ENCODE peak calls at places on chromosomes 2 and 18, in nine cellular contexts. V, E, A, H, R, B, Q, S and P are unnamed samples.

GRCh38 chr2:224428787-224429440 is 27.0 kb upstream of the FAM124B start:
- DNase-seq in V (no peak), E (no peak), A (no peak), H (no peak), R (no peak), B (no peak), Q (peak), S (no peak), P (no peak)

GRCh38 chr2:101464841-101465240 is 10.1 kb downstream of the RFX8 start:
- DNase-seq in V (no peak), E (no peak), A (peak), H (no peak), R (no peak), B (peak), Q (no peak), S (no peak), P (no peak)

GRCh38 chr2:158004131-158004530 is 97.5 kb upstream of the UPP2 start:
- DNase-seq in V (no peak), E (no peak), A (peak), H (no peak), R (no peak), B (no peak), Q (no peak), S (no peak), P (no peak)

GRCh38 chr2:224778474-224778877 is 62.3 kb upstream of the CCDC195 start:
- DNase-seq in V (peak), E (peak), A (peak), H (peak), R (peak), B (peak), Q (peak), S (peak), P (peak)

GRCh38 chr2:38722271-38723115 is 28.7 kb downstream of the SRSF7 start:
- DNase-seq in V (no peak), E (no peak), A (no peak), H (no peak), R (no peak), B (no peak), Q (peak), S (no peak), P (no peak)

GRCh38 chr2:176088048-176088936 is 4.2 kb upstream of the HOXD13 start:
- DNase-seq in V (peak), E (no peak), A (peak), H (no peak), R (peak), B (peak), Q (peak), S (no peak), P (peak)

GRCh38 chr2:6454286-6454990 is 411.3 kb downstream of the CMPK2 start:
- DNase-seq in V (no peak), E (no peak), A (no peak), H (no peak), R (no peak), B (no peak), Q (no peak), S (no peak), P (no peak)

GRCh38 chr18:23825978-23826405 is 136.7 kb downstream of the LAMA3 start:
- DNase-seq in V (peak), E (peak), A (peak), H (no peak), R (peak), B (peak), Q (peak), S (no peak), P (no peak)

GRCh38 chr2:127146071-127146725 is 39.2 kb upstream of the BIN1 start:
- DNase-seq in V (no peak), E (no peak), A (no peak), H (no peak), R (no peak), B (no peak), Q (no peak), S (no peak), P (no peak)

GRCh38 chr2:9693138-9693520 is 62.3 kb upstream of the YWHAQ start:
- DNase-seq in V (peak), E (no peak), A (peak), H (no peak), R (peak), B (peak), Q (no peak), S (no peak), P (no peak)

GRCh38 chr2:63537306-63537705 is 51.0 kb downstream of the WDPCP start:
- DNase-seq in V (peak), E (no peak), A (peak), H (no peak), R (no peak), B (peak), Q (no peak), S (no peak), P (no peak)

GRCh38 chr18:28163201-28163778 is 13.6 kb downstream of the CDH2 start:
- DNase-seq in V (peak), E (no peak), A (peak), H (no peak), R (peak), B (peak), Q (no peak), S (no peak), P (no peak)

GRCh38 chr2:38751043-38751846 is at the start of gene SRSF7:
- DNase-seq in V (peak), E (peak), A (peak), H (peak), R (peak), B (peak), Q (peak), S (peak), P (peak)

GRCh38 chr18:57791911-57792310 is 11.2 kb downstream of the ATP8B1 start:
- DNase-seq in V (no peak), E (no peak), A (no peak), H (no peak), R (no peak), B (no peak), Q (no peak), S (no peak), P (no peak)

GRCh38 chr2:7510353-7510752 is 593.1 kb downstream of the RNF144A start:
- DNase-seq in V (no peak), E (no peak), A (no peak), H (no peak), R (no peak), B (no peak), Q (no peak), S (no peak), P (no peak)

GRCh38 chr2:46148369-46148736 is 148.9 kb upstream of the EPAS1 start:
- DNase-seq in V (no peak), E (no peak), A (no peak), H (no peak), R (no peak), B (no peak), Q (no peak), S (no peak), P (no peak)

GRCh38 chr2:98478861-98479770 is 34.5 kb downstream of the INPP4A start:
- DNase-seq in V (no peak), E (no peak), A (no peak), H (no peak), R (no peak), B (no peak), Q (no peak), S (peak), P (no peak)

GRCh38 chr2:237201461-237202287 is 116.0 kb downstream of the COPS8 start:
- DNase-seq in V (peak), E (no peak), A (peak), H (no peak), R (peak), B (peak), Q (no peak), S (no peak), P (no peak)

GRCh38 chr18:3048820-3049349 is 35.9 kb upstream of the LPIN2 start:
- DNase-seq in V (no peak), E (no peak), A (no peak), H (no peak), R (no peak), B (no peak), Q (no peak), S (no peak), P (no peak)

GRCh38 chr18:69774831-69775230 is 172.8 kb downstream of the CD226 start:
- DNase-seq in V (peak), E (no peak), A (peak), H (no peak), R (no peak), B (peak), Q (no peak), S (no peak), P (no peak)

GRCh38 chr18:3481696-3482210 is 31.8 kb downstream of the TGIF1 start:
- DNase-seq in V (no peak), E (no peak), A (peak), H (no peak), R (peak), B (peak), Q (peak), S (no peak), P (peak)

GRCh38 chr2:28556303-28556702 is 60.4 kb downstream of the PLB1 start:
- DNase-seq in V (no peak), E (no peak), A (no peak), H (no peak), R (no peak), B (no peak), Q (no peak), S (no peak), P (no peak)